ENCODE peak calls at places on chromosomes 6 and 20, in six cellular contexts. E, F, B, L, M and H are unnamed samples.
A peak's percentile ranks its signal among the peaks of the same experiment; 100 is the strongest.

GRCh38 chr6:11485261-11485660 is 52.3 kb upstream of the TMEM170B start:
- DNase-seq in M (no peak), B (no peak), E (peak; percentile 66), F (no peak), L (no peak), H (peak; percentile 7)

GRCh38 chr20:51696304-51697118 is 71.7 kb downstream of the ATP9A start:
- DNase-seq in E (no peak), B (no peak), L (peak; percentile 32), M (peak; percentile 4), F (peak; percentile 34), H (no peak)

GRCh38 chr6:125294036-125294435 is 7.7 kb downstream of the HDDC2 start:
- DNase-seq in B (no peak), F (no peak), M (peak; percentile 17), E (no peak), L (no peak), H (no peak)

GRCh38 chr6:65280060-65280459 is 427.0 kb downstream of the EYS start:
- DNase-seq in M (no peak), L (no peak), F (no peak), E (no peak), B (no peak), H (no peak)

GRCh38 chr20:25016471-25016870 is 23.9 kb upstream of the APMAP start:
- DNase-seq in L (no peak), M (no peak), F (no peak), E (no peak), B (no peak), H (no peak)

GRCh38 chr6:110720066-110720465 is 95.2 kb downstream of the CDK19 start:
- DNase-seq in L (no peak), F (no peak), M (no peak), E (no peak), B (no peak), H (no peak)

GRCh38 chr6:5723905-5724691 is 282.6 kb downstream of the NRN1 start:
- DNase-seq in B (no peak), E (no peak), L (peak; percentile 8), F (no peak), M (no peak), H (peak; percentile 53)

GRCh38 chr20:46350201-46350985 is 42.1 kb upstream of the CDH22 start:
- DNase-seq in L (peak; percentile 92), B (no peak), E (no peak), M (peak; percentile 29), F (no peak), H (no peak)

GRCh38 chr20:47099749-47100515 is 205.3 kb downstream of the EYA2 start:
- DNase-seq in L (peak; percentile 85), B (no peak), M (peak; percentile 58), E (no peak), F (no peak), H (no peak)

GRCh38 chr6:16947461-16948159 is 154.2 kb upstream of the STMND1 start:
- DNase-seq in F (peak; percentile 28), L (peak; percentile 96), E (no peak), M (peak; percentile 67), B (no peak), H (no peak)

GRCh38 chr6:122877302-122877701 is 88.2 kb downstream of the SMPDL3A start:
- DNase-seq in M (no peak), L (no peak), F (no peak), E (no peak), B (no peak), H (no peak)

GRCh38 chr6:90584636-90585255 is 2.1 kb downstream of the MAP3K7 start:
- DNase-seq in M (peak; percentile 12), L (peak; percentile 57), E (no peak), B (no peak), F (no peak), H (no peak)

GRCh38 chr6:30981942-30982772 is 1.4 kb upstream of the MUC21 start:
- DNase-seq in B (no peak), F (no peak), E (peak; percentile 13), M (peak; percentile 53), L (peak; percentile 88), H (no peak)

GRCh38 chr20:50368813-50369224 is 141.4 kb upstream of the PTPN1 start:
- DNase-seq in L (peak; percentile 76), B (no peak), E (no peak), M (no peak), F (no peak), H (no peak)

GRCh38 chr6:38671885-38672467 is 31.0 kb downstream of the GLO1 start:
- DNase-seq in M (peak; percentile 49), L (peak; percentile 70), E (peak; percentile 50), B (no peak), F (peak; percentile 43), H (peak; percentile 47)

GRCh38 chr6:10531513-10531912 is 10.4 kb downstream of the GCNT2 start:
- DNase-seq in E (no peak), L (no peak), B (no peak), F (no peak), M (no peak), H (peak; percentile 55)

GRCh38 chr20:34082232-34082887 is 29.7 kb downstream of the EIF2S2 start:
- DNase-seq in E (peak; percentile 18), L (no peak), F (no peak), B (no peak), M (no peak), H (no peak)